ENCODE peak calls at places on chromosomes 5 and 9, in six cellular contexts. Y is LoVo; W is stimulated activated CD4-positive, alpha-beta T cell treated with anti-CD3 and anti-CD28 coated beads, Interleukin-4, amount 100 ng/mL, for 48 hours; C is HEK293T; P is NCI-H510A treated with DMSO at 0.1 percent for 48 hours; M is AG20443. G is an unnamed sample.

GRCh38 chr5:68344447-68345111 is 129.0 kb downstream of the PIK3R1 start:
- DNase-seq in C (no peak), W (no peak), Y (peak), M (peak), P (peak), G (no peak)

GRCh38 chr5:81097733-81098132 is 135.4 kb upstream of the CKMT2 start:
- DNase-seq in P (no peak), M (no peak), Y (no peak), C (no peak), W (no peak), G (no peak)

GRCh38 chr5:139903805-139904565 is 108.4 kb downstream of the PSD2 start:
- DNase-seq in P (no peak), W (no peak), M (peak), C (peak), Y (no peak), G (peak)

GRCh38 chr5:32887390-32887789 is 176.3 kb downstream of the NPR3 start:
- DNase-seq in C (no peak), P (no peak), W (no peak), M (no peak), Y (no peak), G (no peak)

GRCh38 chr5:25963251-25964008 is 1075.0 kb downstream of the CDH9 start:
- DNase-seq in W (no peak), M (no peak), C (no peak), P (no peak), Y (no peak), G (no peak)

GRCh38 chr5:33563983-33564908 is 123.5 kb downstream of the TARS1 start:
- DNase-seq in P (no peak), W (no peak), Y (no peak), M (no peak), C (no peak), G (no peak)

GRCh38 chr5:34544403-34544802 is 111.7 kb upstream of the RAI14 start:
- DNase-seq in Y (no peak), W (no peak), C (no peak), P (no peak), M (no peak), G (no peak)

GRCh38 chr5:142865631-142866030 is 95.5 kb downstream of the ARHGAP26 start:
- DNase-seq in P (no peak), Y (no peak), M (no peak), C (no peak), W (no peak), G (no peak)

GRCh38 chr9:14096182-14096922 is 217.6 kb downstream of the NFIB start:
- DNase-seq in M (peak), W (no peak), C (peak), P (peak), Y (no peak), G (peak)

GRCh38 chr5:34507948-34508347 is 148.2 kb upstream of the RAI14 start:
- DNase-seq in C (no peak), P (no peak), Y (no peak), M (no peak), W (no peak), G (no peak)

GRCh38 chr9:124428751-124429529 is 13.7 kb upstream of the PSMB7 start:
- DNase-seq in C (no peak), M (no peak), P (no peak), W (no peak), Y (no peak), G (peak)

GRCh38 chr5:56734066-56734766 is 81.1 kb upstream of the MAP3K1 start:
- DNase-seq in W (no peak), P (no peak), Y (no peak), C (no peak), M (no peak), G (no peak)

GRCh38 chr9:4287886-4288588 is 11.8 kb downstream of the GLIS3 start:
- DNase-seq in P (no peak), Y (no peak), C (no peak), M (no peak), W (no peak), G (no peak)

GRCh38 chr5:40834391-40834848 is 602 bp downstream of the RPL37 start:
- DNase-seq in Y (no peak), M (no peak), W (no peak), P (peak), C (no peak), G (peak)

GRCh38 chr5:152505442-152506042 is 100.5 kb upstream of the NMUR2 start:
- DNase-seq in P (peak), C (peak), W (peak), Y (peak), M (peak), G (peak)

GRCh38 chr9:111113712-111114111 is 75.4 kb upstream of the LPAR1 start:
- DNase-seq in M (no peak), W (no peak), C (no peak), P (no peak), Y (no peak), G (no peak)

GRCh38 chr5:14183187-14183939 is 40.2 kb downstream of the TRIO start:
- DNase-seq in W (no peak), C (no peak), Y (no peak), P (no peak), M (peak), G (no peak)

GRCh38 chr9:131697097-131697496 is 42.8 kb downstream of the RAPGEF1 start:
- DNase-seq in W (no peak), Y (no peak), P (peak), C (no peak), M (no peak), G (no peak)

GRCh38 chr5:63128018-63128417 is 549.4 kb downstream of the LRRC70 start:
- DNase-seq in P (peak), W (no peak), C (no peak), Y (no peak), M (no peak), G (peak)

GRCh38 chr5:133524597-133524996 is 87.7 kb downstream of the FSTL4 start:
- DNase-seq in Y (no peak), W (no peak), C (no peak), M (no peak), P (no peak), G (no peak)

GRCh38 chr5:138276402-138277054 is 2.1 kb upstream of the GFRA3 start:
- DNase-seq in W (no peak), C (no peak), P (peak), M (no peak), Y (no peak), G (peak)

GRCh38 chr5:131914472-131914871 is 31.0 kb downstream of the MEIKIN start:
- DNase-seq in M (no peak), C (no peak), W (no peak), Y (no peak), P (no peak), G (no peak)

GRCh38 chr9:13934411-13934810 is 379.5 kb downstream of the NFIB start:
- DNase-seq in M (no peak), W (no peak), Y (no peak), P (no peak), C (no peak), G (no peak)

GRCh38 chr5:11958321-11958720 is 54.1 kb upstream of the CTNND2 start:
- DNase-seq in W (no peak), Y (no peak), M (no peak), P (no peak), C (no peak), G (no peak)

GRCh38 chr9:242461-243080 is 27.9 kb downstream of the DOCK8 start:
- DNase-seq in P (no peak), M (no peak), W (no peak), C (no peak), Y (no peak), G (no peak)

GRCh38 chr5:102760815-102761214 is 5.7 kb downstream of the PAM start:
- DNase-seq in W (no peak), M (peak), P (peak), C (no peak), Y (no peak), G (no peak)